ENCODE peak calls at places on chromosomes 4 and X, in five cellular contexts. I, J, L, U and F are unnamed samples.

GRCh38 chrX:49165901-49166881 is 3.6 kb downstream of the MAGIX start:
- DNase-seq in I (peak; percentile 71), J (peak; percentile 78), L (peak; percentile 91), U (peak; percentile 89), F (peak; percentile 45)

GRCh38 chrX:154986826-154987575 is 35.5 kb downstream of the F8 start:
- DNase-seq in I (no peak), J (no peak), L (no peak), U (no peak), F (no peak)

GRCh38 chrX:83019258-83019657 is 488.8 kb upstream of the POU3F4 start:
- DNase-seq in I (no peak), J (no peak), L (no peak), U (no peak), F (no peak)

GRCh38 chrX:31099536-31100090 is 27.8 kb upstream of the FTHL17 start:
- DNase-seq in I (no peak), J (no peak), L (no peak), U (no peak), F (no peak)

GRCh38 chr4:13533670-13534343 is 10.5 kb downstream of the NKX3-2 start:
- DNase-seq in I (no peak), J (no peak), L (no peak), U (no peak), F (no peak)

GRCh38 chr4:151226004-151226932 is 50.7 kb upstream of the PRSS48 start:
- DNase-seq in I (no peak), J (no peak), L (no peak), U (no peak), F (no peak)

GRCh38 chrX:12974217-12974796 is 603 bp upstream of the TMSB4X start:
- DNase-seq in I (peak; percentile 69), J (peak; percentile 63), L (peak; percentile 76), U (peak; percentile 87), F (no peak)

GRCh38 chrX:1597345-1598020 is 6.1 kb downstream of the AKAP17A start:
- DNase-seq in I (no peak), J (no peak), L (no peak), U (no peak), F (no peak)

GRCh38 chr4:153763404-153763803 is 3.6 kb upstream of the RNF175 start:
- DNase-seq in I (no peak), J (no peak), L (no peak), U (no peak), F (no peak)
- TF ChIP-seq CTCF in I (no peak), J (no peak), L (no peak), U (no peak), F (peak; percentile 35)

DNA sequence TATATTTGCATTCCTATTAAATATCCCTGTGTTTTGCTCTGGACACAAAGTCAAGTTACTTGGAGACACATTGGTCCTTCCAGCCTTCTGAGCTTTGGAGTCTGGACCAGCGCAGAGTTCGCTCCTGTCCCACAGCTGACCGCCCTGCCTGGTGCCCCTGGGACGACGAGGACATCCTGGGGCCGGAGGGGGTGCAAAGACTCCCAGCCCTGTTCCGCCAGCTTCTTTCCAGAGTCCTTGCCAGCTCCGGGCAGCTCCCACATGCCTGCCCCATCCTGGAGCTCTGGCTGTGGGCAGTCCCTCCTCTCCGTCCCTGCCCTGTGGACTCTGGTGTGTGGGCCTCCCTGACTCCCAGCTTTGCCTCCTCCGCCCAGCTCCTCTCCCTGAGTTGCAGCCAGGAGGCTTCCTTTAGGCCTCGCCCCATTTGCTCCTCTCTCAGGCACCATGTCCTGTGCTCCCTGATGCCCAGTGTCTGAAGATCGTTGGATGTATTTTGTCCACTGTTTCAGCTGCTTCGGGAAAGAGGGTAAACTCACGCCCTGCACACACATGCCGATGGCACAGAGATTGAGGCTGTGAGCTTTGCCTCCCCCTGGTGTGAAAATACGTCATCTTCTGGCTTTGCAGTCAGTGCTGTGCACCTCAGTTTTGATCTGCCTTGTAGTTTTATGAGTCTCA is 4.9 kb upstream of the PCGF3 start:
- DNase-seq in I (no peak), J (no peak), L (no peak), U (peak; percentile 45), F (no peak)
- TF ChIP-seq CTCF in I (no peak), J (no peak), L (no peak), U (no peak), F (no peak)

GRCh38 chr4:43782391-43782790 is 666.2 kb downstream of the KCTD8 start:
- DNase-seq in I (no peak), J (no peak), L (no peak), U (no peak), F (no peak)
- TF ChIP-seq CTCF in I (no peak), J (no peak), L (no peak), U (no peak), F (no peak)

GRCh38 chr4:88660446-88661294 is 37.0 kb downstream of the NAP1L5 start:
- DNase-seq in I (no peak), J (no peak), L (no peak), U (no peak), F (no peak)
- TF ChIP-seq CTCF in I (no peak), J (no peak), L (no peak), U (no peak), F (no peak)

GRCh38 chr4:92265066-92265465 is 38.7 kb upstream of the GRID2 start:
- DNase-seq in I (no peak), J (no peak), L (no peak), U (no peak), F (no peak)

GRCh38 chr4:92268642-92269041 is 35.1 kb upstream of the GRID2 start:
- DNase-seq in I (no peak), J (no peak), L (no peak), U (no peak), F (no peak)

GRCh38 chr4:92266521-92266920 is 37.2 kb upstream of the GRID2 start:
- DNase-seq in I (no peak), J (no peak), L (no peak), U (no peak), F (no peak)

GRCh38 chr4:92265798-92266197 is 38.0 kb upstream of the GRID2 start:
- DNase-seq in I (no peak), J (no peak), L (no peak), U (no peak), F (no peak)

GRCh38 chr4:92270908-92271307 is 32.9 kb upstream of the GRID2 start:
- DNase-seq in I (no peak), J (no peak), L (no peak), U (no peak), F (peak; percentile 11)
- TF ChIP-seq CTCF in I (no peak), J (no peak), L (no peak), U (no peak), F (peak; percentile 37)

GRCh38 chrX:16722481-16722880 is 3.1 kb downstream of the SYAP1 start:
- DNase-seq in I (no peak), J (no peak), L (no peak), U (no peak), F (no peak)
- TF ChIP-seq CTCF in I (no peak), J (no peak), L (no peak), U (no peak), F (no peak)

GRCh38 chrX:34132028-34132427 is at the start of gene FAM47A:
- DNase-seq in I (peak; percentile 2), J (no peak), L (peak; percentile 19), U (peak; percentile 37), F (no peak)
- TF ChIP-seq CTCF in I (no peak), J (no peak), L (no peak), U (no peak), F (no peak)

DNA sequence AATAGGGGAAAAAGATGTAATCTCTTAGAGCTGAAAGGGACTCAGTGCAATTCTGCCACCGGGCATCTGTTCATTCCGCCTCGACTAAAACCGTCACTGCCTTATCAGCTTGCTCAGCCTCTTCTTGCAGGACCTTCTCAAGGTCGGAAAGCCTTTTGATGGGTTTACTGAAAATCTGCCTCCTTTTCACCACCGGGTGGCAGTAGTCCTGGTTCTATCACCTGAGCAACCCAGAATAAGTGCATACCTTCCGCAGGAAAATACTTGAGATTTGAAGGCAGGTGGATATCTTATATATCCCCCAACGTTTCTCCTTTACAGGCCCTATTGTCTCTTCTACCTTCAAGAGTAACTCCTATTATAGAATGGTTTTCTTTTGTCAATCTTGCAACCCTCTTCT is 103.4 kb upstream of the PAK3 start:
- DNase-seq in I (peak; percentile 61), J (no peak), L (no peak), U (no peak), F (peak; percentile 12)
- TF ChIP-seq CTCF in I (peak; percentile 44), J (peak; percentile 30), L (peak; percentile 31), U (peak; percentile 7), F (peak; percentile 55)

GRCh38 chr4:133776961-133777360 is 424.6 kb downstream of the PABPC4L start:
- DNase-seq in I (no peak), J (no peak), L (no peak), U (no peak), F (no peak)
- TF ChIP-seq CTCF in I (no peak), J (no peak), L (no peak), U (no peak), F (no peak)

GRCh38 chr4:20773144-20773997 is 73.1 kb downstream of the PACRGL start:
- DNase-seq in I (peak; percentile 37), J (no peak), L (no peak), U (no peak), F (peak; percentile 69)
- TF ChIP-seq CTCF in I (peak; percentile 38), J (peak; percentile 66), L (peak; percentile 35), U (peak; percentile 48), F (peak; percentile 78)